ENCODE peak calls at places on chromosomes 12 and 14, in four cellular contexts. C is neuronal stem cell, V is H9, R is H1. B is an unnamed sample.

GRCh38 chr12:78229491-78230209 is 399.0 kb downstream of the NAV3 start:
- DNase-seq in C (peak; percentile 30), R (peak; percentile 69), V (peak; percentile 71), B (peak; percentile 55)

GRCh38 chr14:25882899-25883298 is 714.9 kb downstream of the NOVA1 start:
- DNase-seq in V (no peak), R (no peak), C (no peak), B (no peak)

GRCh38 chr12:121713257-121714155 is 954 bp downstream of the TMEM120B start:
- DNase-seq in C (no peak), V (no peak), R (no peak), B (peak; percentile 55)

GRCh38 chr14:51079489-51079888 is 15.4 kb downstream of the TRIM9 start:
- DNase-seq in R (no peak), V (no peak), C (no peak), B (no peak)

GRCh38 chr12:48996794-48997718 is 2.1 kb downstream of the DDN start:
- DNase-seq in R (peak; percentile 89), C (no peak), V (peak; percentile 89), B (peak; percentile 83)

GRCh38 chr12:123115409-123116111 is 35.3 kb downstream of the PITPNM2 start:
- DNase-seq in V (no peak), C (no peak), R (no peak), B (peak; percentile 91)

GRCh38 chr12:103626498-103626897 is 39.4 kb downstream of the STAB2 start:
- DNase-seq in V (peak; percentile 49), C (peak; percentile 8), R (no peak), B (peak; percentile 35)

GRCh38 chr14:93952829-93953228 is 23.5 kb downstream of the ASB2 start:
- DNase-seq in V (no peak), C (no peak), R (no peak), B (no peak)

GRCh38 chr14:59332727-59333126 is 132.5 kb downstream of the GPR135 start:
- DNase-seq in C (no peak), V (no peak), R (no peak), B (peak; percentile 91)

GRCh38 chr14:63887899-63888298 is 35.1 kb downstream of the SYNE2 start:
- DNase-seq in C (no peak), R (no peak), V (no peak), B (no peak)

GRCh38 chr14:34461334-34462131 is 507 bp downstream of the SPTSSA start:
- DNase-seq in R (no peak), V (peak; percentile 68), C (peak; percentile 58), B (peak; percentile 73)

GRCh38 chr14:61080591-61081010 is 99.6 kb downstream of the SLC38A6 start:
- DNase-seq in R (no peak), C (no peak), V (peak; percentile 39), B (no peak)

GRCh38 chr14:95876769-95877490 is at the start of gene TUNAR:
- DNase-seq in R (peak; percentile 70), C (peak; percentile 32), V (peak; percentile 49), B (no peak)

GRCh38 chr12:93302331-93303229 is 75.1 kb upstream of the NUDT4 start:
- DNase-seq in R (no peak), C (no peak), V (no peak), B (peak; percentile 35)

GRCh38 chr12:132435486-132436187 is 54.3 kb upstream of the FBRSL1 start:
- DNase-seq in R (no peak), V (no peak), C (no peak), B (no peak)

GRCh38 chr12:105485321-105485910 is 154.9 kb downstream of the C12orf75 start:
- DNase-seq in C (no peak), V (no peak), R (no peak), B (peak; percentile 41)

GRCh38 chr12:121786441-121786825 is 7.1 kb downstream of the RHOF start:
- DNase-seq in V (no peak), C (no peak), R (no peak), B (peak; percentile 90)

GRCh38 chr14:22837059-22837749 is 819 bp downstream of the MMP14 start:
- DNase-seq in R (peak; percentile 74), C (no peak), V (no peak), B (peak; percentile 73)

GRCh38 chr12:46577063-46577776 is 204.6 kb upstream of the SLC38A2 start:
- DNase-seq in V (no peak), R (no peak), C (no peak), B (no peak)

GRCh38 chr12:3431685-3432084 is 59.3 kb upstream of the PRMT8 start:
- DNase-seq in C (no peak), R (no peak), V (no peak), B (no peak)

GRCh38 chr12:18864900-18865561 is 127.1 kb downstream of the CAPZA3 start:
- DNase-seq in C (no peak), V (no peak), R (no peak), B (peak; percentile 49)

GRCh38 chr14:92560106-92560865 is 46.7 kb downstream of the RIN3 start:
- DNase-seq in R (no peak), C (no peak), V (no peak), B (no peak)

GRCh38 chr14:39939023-39939422 is 506.8 kb upstream of the FBXO33 start:
- DNase-seq in V (no peak), R (no peak), C (no peak), B (peak; percentile 4)

GRCh38 chr12:30719060-30719459 is 23.4 kb upstream of the IPO8 start:
- DNase-seq in C (no peak), R (no peak), V (no peak), B (peak; percentile 67)

GRCh38 chr12:75766263-75767160 is 255.1 kb upstream of the KRR1 start:
- DNase-seq in R (no peak), V (no peak), C (no peak), B (peak; percentile 59)

GRCh38 chr14:44745371-44745770 is 216.4 kb downstream of the KLHL28 start:
- DNase-seq in V (no peak), C (no peak), R (no peak), B (no peak)

GRCh38 chr12:119683816-119684215 is 15.9 kb downstream of the PRKAB1 start:
- DNase-seq in R (no peak), C (no peak), V (no peak), B (no peak)

GRCh38 chr14:92568621-92569479 is 55.3 kb downstream of the RIN3 start:
- DNase-seq in V (no peak), R (no peak), C (no peak), B (no peak)

GRCh38 chr12:127903146-127903545 is 363.8 kb upstream of the TMEM132C start:
- DNase-seq in C (no peak), V (no peak), R (no peak), B (no peak)

GRCh38 chr14:54440037-54440436 is 1.1 kb downstream of the CNIH1 start:
- DNase-seq in V (no peak), R (no peak), C (no peak), B (peak; percentile 51)

GRCh38 chr12:66768293-66768692 is 89.4 kb upstream of the GRIP1 start:
- DNase-seq in V (no peak), C (no peak), R (no peak), B (no peak)

DNA sequence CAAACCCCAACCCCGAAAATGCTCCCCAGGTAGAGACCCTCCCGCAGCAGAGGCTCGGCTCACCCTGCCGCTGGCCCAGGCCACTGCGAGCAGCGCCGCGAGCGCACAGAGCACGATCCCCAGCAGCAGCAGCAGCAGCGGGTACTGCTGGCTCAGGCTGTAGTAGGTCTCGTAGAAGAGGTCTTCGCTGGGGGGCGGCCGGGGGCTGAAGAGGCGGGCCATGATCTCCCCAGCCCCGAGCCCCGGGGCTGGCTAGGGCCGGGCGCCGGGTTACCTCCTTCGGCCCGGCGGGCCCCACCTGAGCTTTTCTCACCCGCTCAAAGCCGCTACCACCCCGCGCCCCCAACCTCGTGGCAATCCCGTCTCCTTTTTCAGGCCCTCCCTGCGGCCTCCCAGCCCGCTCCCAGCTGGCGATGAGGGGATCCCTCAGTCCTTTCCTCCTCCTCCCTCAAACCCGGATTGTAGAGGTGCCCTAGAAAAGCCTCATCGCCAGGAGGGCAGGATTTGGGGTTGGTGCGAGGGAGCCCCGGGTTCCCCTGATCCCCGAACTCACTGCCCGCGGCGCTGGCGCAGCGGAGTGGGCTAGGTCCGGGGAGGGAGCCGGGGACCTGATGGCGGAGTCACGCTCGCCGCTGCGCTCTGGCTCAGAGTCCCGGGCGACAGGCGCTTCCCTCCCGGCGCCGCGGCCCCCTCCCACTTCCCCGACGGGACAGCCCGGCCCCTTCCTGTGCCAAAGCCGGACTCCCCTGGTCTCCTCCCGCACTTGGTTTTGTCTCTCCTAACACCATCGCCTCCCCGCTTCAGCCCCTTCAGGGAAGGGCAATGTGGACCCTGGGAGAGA is at the start of gene ADCY4:
- DNase-seq in C (no peak), V (no peak), R (peak; percentile 75), B (peak; percentile 34)
- H3K23ac ChIP-seq in C (peak within 1 kb of the TSS; percentile 86), V (no peak within 1 kb of the TSS), R (no peak within 1 kb of the TSS), B (peak within 1 kb of the TSS; percentile 94)

DNA sequence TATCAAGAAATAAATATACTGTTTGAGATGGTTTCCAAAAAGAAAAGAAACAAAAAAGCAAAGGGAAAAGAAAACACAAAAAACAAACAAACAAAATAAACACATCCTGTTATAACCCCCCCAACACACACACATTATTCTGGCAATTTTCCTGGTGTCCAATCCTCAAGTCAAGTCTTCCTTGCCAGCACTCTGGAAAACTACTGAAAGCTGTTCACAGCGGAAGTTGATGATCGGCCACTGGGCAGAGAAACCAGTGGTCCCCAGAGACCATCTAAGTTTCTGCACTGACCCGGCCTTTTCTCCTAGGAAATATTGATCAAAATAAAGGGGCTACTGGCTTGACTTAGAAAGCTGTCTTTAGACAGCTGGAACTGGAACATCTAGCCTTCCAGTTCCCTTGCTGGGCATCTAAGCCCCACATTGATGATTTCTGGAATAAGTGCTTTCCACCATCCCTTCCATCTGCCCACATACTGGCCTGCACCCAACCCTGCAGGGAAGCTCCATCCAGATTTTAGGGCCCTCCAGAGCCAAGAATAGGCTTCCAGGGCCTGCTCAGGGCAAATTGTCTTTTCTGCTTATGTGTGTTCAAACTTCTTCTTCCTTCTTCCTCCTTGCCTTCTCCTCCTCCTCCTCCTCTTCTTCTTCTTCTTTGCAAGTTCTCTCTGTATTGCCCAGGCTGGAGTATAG is 11.6 kb upstream of the PPP1CC start:
- DNase-seq in R (no peak), C (no peak), V (no peak), B (no peak)
- H2AFZ ChIP-seq in R (no peak overlapping the region), C (no peak overlapping the region), V (no peak overlapping the region), B (no peak overlapping the region)

GRCh38 chr12:108757842-108758241 is 26.5 kb upstream of the CORO1C start:
- DNase-seq in R (no peak), V (no peak), C (no peak), B (no peak)
- H3K23ac ChIP-seq in R (no peak overlapping the region), V (no peak overlapping the region), C (no peak overlapping the region), B (no peak overlapping the region)

GRCh38 chr12:28966049-28966778 is 182.9 kb upstream of the FAR2 start:
- DNase-seq in V (no peak), R (no peak), C (no peak), B (no peak)

GRCh38 chr12:28963554-28963953 is 185.5 kb upstream of the FAR2 start:
- DNase-seq in R (no peak), V (no peak), C (no peak), B (peak; percentile 37)

GRCh38 chr12:28967426-28967825 is 181.7 kb upstream of the FAR2 start:
- DNase-seq in V (no peak), C (no peak), R (no peak), B (no peak)

GRCh38 chr12:28958553-28959195 is 190.4 kb upstream of the FAR2 start:
- DNase-seq in R (no peak), V (no peak), C (no peak), B (no peak)

DNA sequence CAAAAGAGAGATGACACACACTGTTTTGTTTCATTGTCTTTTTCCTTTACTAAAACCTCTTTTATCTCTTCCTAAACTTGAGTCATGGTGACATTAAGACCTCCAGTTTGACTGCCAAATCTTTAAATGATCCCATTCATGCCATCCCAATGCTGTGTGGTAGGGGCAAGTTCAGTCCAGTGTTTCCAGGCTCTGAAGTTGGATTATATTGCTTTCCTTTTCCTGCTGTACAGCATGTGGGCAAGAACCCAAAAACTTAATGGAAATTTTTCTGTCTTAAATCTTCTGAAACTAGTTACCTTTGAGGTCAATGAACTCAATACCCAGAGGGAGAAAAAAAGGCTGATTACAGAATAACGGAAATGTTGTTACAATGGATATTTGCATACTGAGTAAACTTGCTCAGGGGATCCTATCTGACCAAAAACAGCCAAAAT is 187.1 kb upstream of the FAR2 start:
- DNase-seq in V (no peak), R (no peak), C (no peak), B (no peak)
- H2AFZ ChIP-seq in V (no peak overlapping the region), R (no peak overlapping the region), C (no peak overlapping the region), B (no peak overlapping the region)

B was measured in mesenchymal stem cell.